ENCODE peak calls at places on chromosomes 1 and 21, in nine cellular contexts. L, K, C, H, D, S, T, X and Y are unnamed samples.

GRCh38 chr1:199954701-199955100 is 72.8 kb upstream of the NR5A2 start:
- DNase-seq in L (no peak), K (no peak), C (no peak), H (no peak), D (peak; percentile 31), S (no peak), T (peak; percentile 9), X (no peak), Y (peak; percentile 60)

GRCh38 chr21:40054403-40054802 is 187.2 kb downstream of the PCP4 start:
- DNase-seq in L (no peak), K (peak; percentile 99), C (no peak), H (no peak), D (no peak), S (peak; percentile 100), T (no peak), X (no peak), Y (no peak)

GRCh38 chr21:25324666-25325065 is 282.6 kb downstream of the MRPL39 start:
- DNase-seq in L (no peak), K (no peak), C (no peak), H (no peak), D (no peak), S (no peak), T (no peak), X (no peak), Y (peak; percentile 3)

GRCh38 chr21:34583926-34584563 is 30.9 kb downstream of the RCAN1 start:
- DNase-seq in L (peak; percentile 65), K (no peak), C (no peak), H (no peak), D (no peak), S (no peak), T (no peak), X (no peak), Y (peak; percentile 16)

GRCh38 chr1:174103766-174104165 is 55.6 kb upstream of the RABGAP1L start:
- DNase-seq in L (no peak), K (no peak), C (no peak), H (no peak), D (no peak), S (no peak), T (no peak), X (no peak), Y (no peak)

GRCh38 chr1:208929575-208929974 is 653.9 kb upstream of the CAMK1G start:
- DNase-seq in L (no peak), K (no peak), C (no peak), H (no peak), D (no peak), S (no peak), T (no peak), X (no peak), Y (no peak)

GRCh38 chr1:11535316-11535715 is 56.4 kb downstream of the DISP3 start:
- DNase-seq in L (no peak), K (no peak), C (no peak), H (no peak), D (no peak), S (no peak), T (no peak), X (no peak), Y (no peak)

GRCh38 chr1:31101147-31101502 is 35.6 kb upstream of the PUM1 start:
- DNase-seq in L (peak; percentile 38), K (no peak), C (peak; percentile 12), H (peak; percentile 44), D (no peak), S (peak; percentile 63), T (peak; percentile 70), X (no peak), Y (no peak)

GRCh38 chr21:32770514-32771133 is 931 bp downstream of the PAXBP1 start:
- DNase-seq in L (no peak), K (no peak), C (peak; percentile 42), H (no peak), D (peak; percentile 63), S (no peak), T (peak; percentile 31), X (no peak), Y (peak; percentile 15)

GRCh38 chr21:30900881-30901280 is 19.5 kb upstream of the KRTAP11-1 start:
- DNase-seq in L (no peak), K (no peak), C (no peak), H (no peak), D (no peak), S (no peak), T (no peak), X (no peak), Y (no peak)

GRCh38 chr1:61184035-61184713 is 101.8 kb downstream of the NFIA start:
- DNase-seq in L (peak; percentile 90), K (peak; percentile 86), C (no peak), H (no peak), D (peak; percentile 77), S (peak; percentile 79), T (peak; percentile 96), X (peak; percentile 93), Y (peak; percentile 37)

GRCh38 chr1:231723146-231723545 is 96.6 kb downstream of the DISC1 start:
- DNase-seq in L (no peak), K (no peak), C (no peak), H (no peak), D (no peak), S (no peak), T (no peak), X (no peak), Y (no peak)

GRCh38 chr1:160429702-160430535 is 29.6 kb downstream of the VANGL2 start:
- DNase-seq in L (no peak), K (no peak), C (no peak), H (no peak), D (no peak), S (no peak), T (no peak), X (no peak), Y (no peak)

GRCh38 chr1:117565745-117566455 is 39.9 kb upstream of the TENT5C start:
- DNase-seq in L (no peak), K (peak; percentile 35), C (no peak), H (peak; percentile 30), D (no peak), S (peak; percentile 27), T (no peak), X (no peak), Y (no peak)

GRCh38 chr1:188763541-188763940 is 1714.1 kb downstream of the BRINP3 start:
- DNase-seq in L (no peak), K (no peak), C (no peak), H (no peak), D (no peak), S (no peak), T (peak; percentile 5), X (no peak), Y (no peak)

GRCh38 chr1:10692401-10693021 is 103.9 kb downstream of the CASZ1 start:
- DNase-seq in L (no peak), K (peak; percentile 26), C (peak; percentile 57), H (no peak), D (peak; percentile 66), S (peak; percentile 65), T (no peak), X (no peak), Y (peak; percentile 23)

GRCh38 chr1:26890467-26890796 is 349 bp upstream of the GPN2 start:
- DNase-seq in L (no peak), K (no peak), C (no peak), H (no peak), D (no peak), S (no peak), T (no peak), X (no peak), Y (no peak)

GRCh38 chr1:68917456-68917855 is 420.6 kb upstream of the DEPDC1 start:
- DNase-seq in L (no peak), K (no peak), C (no peak), H (no peak), D (peak; percentile 5), S (no peak), T (no peak), X (no peak), Y (no peak)

GRCh38 chr21:35737899-35738341 is 322.4 kb downstream of the SETD4 start:
- DNase-seq in L (no peak), K (no peak), C (no peak), H (peak; percentile 62), D (peak; percentile 69), S (no peak), T (peak; percentile 41), X (peak; percentile 48), Y (no peak)

GRCh38 chr1:84271452-84272273 is 29.8 kb upstream of the SAMD13 start:
- DNase-seq in L (no peak), K (no peak), C (peak; percentile 78), H (no peak), D (peak; percentile 92), S (peak; percentile 44), T (peak; percentile 74), X (no peak), Y (no peak)

GRCh38 chr1:13830616-13831280 is 130.8 kb downstream of the PRDM2 start:
- DNase-seq in L (no peak), K (peak; percentile 27), C (no peak), H (no peak), D (peak; percentile 41), S (no peak), T (no peak), X (no peak), Y (no peak)

GRCh38 chr1:223887724-223888428 is 42.1 kb upstream of the TP53BP2 start:
- DNase-seq in L (no peak), K (no peak), C (no peak), H (peak; percentile 89), D (peak; percentile 98), S (peak; percentile 87), T (peak; percentile 98), X (peak; percentile 47), Y (no peak)

GRCh38 chr1:193120604-193121166 is 1.1 kb upstream of the CDC73 start:
- DNase-seq in L (no peak), K (no peak), C (no peak), H (no peak), D (no peak), S (no peak), T (no peak), X (no peak), Y (no peak)

GRCh38 chr21:45320261-45320990 is 32.7 kb upstream of the POFUT2 start:
- DNase-seq in L (no peak), K (peak; percentile 62), C (no peak), H (peak; percentile 58), D (no peak), S (no peak), T (no peak), X (peak; percentile 12), Y (no peak)

GRCh38 chr1:154433161-154433681 is 28.1 kb downstream of the IL6R start:
- DNase-seq in L (no peak), K (no peak), C (no peak), H (no peak), D (no peak), S (no peak), T (no peak), X (peak; percentile 49), Y (no peak)

GRCh38 chr1:241323510-241323909 is 33.5 kb downstream of the RGS7 start:
- DNase-seq in L (peak; percentile 6), K (no peak), C (peak; percentile 23), H (peak; percentile 45), D (peak; percentile 87), S (no peak), T (peak; percentile 48), X (no peak), Y (peak; percentile 11)

GRCh38 chr1:192869308-192869940 is 60.6 kb downstream of the RGS2 start:
- DNase-seq in L (no peak), K (no peak), C (no peak), H (no peak), D (no peak), S (no peak), T (no peak), X (no peak), Y (no peak)

GRCh38 chr1:161427733-161428516 is 60.2 kb upstream of the CFAP126 start:
- DNase-seq in L (peak; percentile 35), K (no peak), C (no peak), H (no peak), D (peak; percentile 29), S (no peak), T (peak; percentile 55), X (no peak), Y (peak; percentile 78)

GRCh38 chr1:228228601-228229074 is 20.8 kb downstream of the OBSCN start:
- DNase-seq in L (peak; percentile 73), K (no peak), C (peak; percentile 53), H (no peak), D (no peak), S (no peak), T (peak; percentile 97), X (no peak), Y (no peak)

GRCh38 chr1:58841455-58841854 is 57.6 kb upstream of the JUN start:
- DNase-seq in L (no peak), K (no peak), C (peak; percentile 34), H (no peak), D (no peak), S (no peak), T (peak; percentile 35), X (no peak), Y (peak; percentile 61)